ENCODE peak calls at places on chromosomes 1 and 21, in four cellular contexts. P is GM12891, I is K562, J is H1. W is an unnamed sample.

GRCh38 chr1:174769961-174770549 is 229.7 kb upstream of the CACYBP start:
- DNase-seq in J (no peak), P (no peak), I (peak), W (no peak)

GRCh38 chr1:26922201-26922729 is 722 bp downstream of the NUDC start:
- DNase-seq in P (no peak), J (no peak), I (no peak), W (no peak)

GRCh38 chr1:102580806-102581205 is 527.5 kb downstream of the COL11A1 start:
- DNase-seq in I (no peak), P (no peak), J (no peak), W (no peak)

GRCh38 chr1:3314561-3315271 is 139.7 kb upstream of the ARHGEF16 start:
- DNase-seq in J (no peak), I (no peak), P (no peak), W (no peak)

GRCh38 chr1:235882816-235883215 is 16.1 kb upstream of the LYST start:
- DNase-seq in I (no peak), J (no peak), P (no peak), W (no peak)

GRCh38 chr1:204556458-204557052 is 40.3 kb downstream of the MDM4 start:
- DNase-seq in J (no peak), I (no peak), P (no peak), W (no peak)

GRCh38 chr21:26097475-26097874 is 73.1 kb downstream of the APP start:
- DNase-seq in J (no peak), I (no peak), P (no peak), W (no peak)

GRCh38 chr21:44365967-44366585 is 12.7 kb downstream of the TRPM2 start:
- DNase-seq in J (no peak), I (no peak), P (no peak), W (no peak)

GRCh38 chr1:109112056-109112651 is 1.8 kb upstream of the ELAPOR1 start:
- DNase-seq in P (no peak), J (no peak), I (peak), W (no peak)

GRCh38 chr1:244067893-244068292 is 16.8 kb downstream of the ZBTB18 start:
- DNase-seq in J (no peak), I (no peak), P (no peak), W (no peak)

GRCh38 chr1:41547336-41547735 is 62.9 kb upstream of the EDN2 start:
- DNase-seq in J (no peak), P (no peak), I (no peak), W (no peak)

GRCh38 chr1:6235302-6235680 is 473 bp downstream of the ICMT start:
- DNase-seq in P (no peak), J (no peak), I (no peak), W (no peak)

GRCh38 chr1:43776043-43776761 is 68.9 kb downstream of the ST3GAL3 start:
- DNase-seq in P (no peak), I (no peak), J (no peak), W (no peak)

GRCh38 chr21:43697758-43698643 is 20.9 kb upstream of the PDXK start:
- DNase-seq in P (no peak), I (no peak), J (no peak), W (no peak)

GRCh38 chr1:59156031-59156430 is 140.9 kb upstream of the FGGY start:
- DNase-seq in I (no peak), P (no peak), J (no peak), W (no peak)

GRCh38 chr1:198185759-198186158 is 29.0 kb downstream of the NEK7 start:
- DNase-seq in P (no peak), J (no peak), I (no peak), W (no peak)

GRCh38 chr21:34812510-34813265 is 143.9 kb downstream of the CLIC6 start:
- DNase-seq in I (no peak), P (no peak), J (no peak), W (no peak)

GRCh38 chr21:34811368-34811767 is 142.6 kb downstream of the CLIC6 start:
- DNase-seq in J (no peak), I (no peak), P (no peak), W (no peak)

GRCh38 chr21:34809822-34810221 is 141.0 kb downstream of the CLIC6 start:
- DNase-seq in I (no peak), J (no peak), P (no peak), W (no peak)

GRCh38 chr21:34808569-34809204 is 139.9 kb downstream of the CLIC6 start:
- DNase-seq in I (no peak), J (no peak), P (no peak), W (no peak)

GRCh38 chr21:34810786-34811185 is 142.0 kb downstream of the CLIC6 start:
- DNase-seq in J (no peak), P (no peak), I (no peak), W (no peak)
- TF ChIP-seq POLR2A in J (no peak), P (no peak), I (no peak), W (no peak)

GRCh38 chr1:67668660-67669059 is 16.3 kb upstream of the GADD45A start:
- DNase-seq in I (no peak), J (no peak), P (no peak), W (no peak)
- TF ChIP-seq POLR2AphosphoS5 in I (no peak), J (no peak), P (no peak), W (no peak)

DNA sequence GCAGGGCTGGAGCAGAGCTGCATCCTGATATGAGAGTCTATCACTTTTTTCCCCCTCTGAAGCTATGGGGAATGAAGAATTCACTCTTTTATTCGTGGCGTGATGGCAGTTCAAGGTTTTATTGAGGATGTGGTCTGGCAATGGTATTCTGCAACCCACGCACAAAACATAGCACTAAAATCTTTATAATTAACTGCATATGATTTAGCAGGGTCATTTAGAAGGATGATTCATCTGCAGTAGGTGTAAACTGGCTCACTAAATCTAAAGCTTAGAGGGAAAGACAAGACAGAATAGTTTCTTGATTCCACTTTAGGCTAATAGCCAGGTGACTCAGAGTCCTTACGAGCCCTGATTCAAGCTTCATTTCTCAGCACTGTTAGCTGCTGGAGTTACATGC is 25.0 kb upstream of the CHRM3 start:
- DNase-seq in I (no peak), P (no peak), J (no peak), W (no peak)
- TF ChIP-seq TAF1 in I (no peak), P (no peak), J (no peak), W (no peak)

DNA sequence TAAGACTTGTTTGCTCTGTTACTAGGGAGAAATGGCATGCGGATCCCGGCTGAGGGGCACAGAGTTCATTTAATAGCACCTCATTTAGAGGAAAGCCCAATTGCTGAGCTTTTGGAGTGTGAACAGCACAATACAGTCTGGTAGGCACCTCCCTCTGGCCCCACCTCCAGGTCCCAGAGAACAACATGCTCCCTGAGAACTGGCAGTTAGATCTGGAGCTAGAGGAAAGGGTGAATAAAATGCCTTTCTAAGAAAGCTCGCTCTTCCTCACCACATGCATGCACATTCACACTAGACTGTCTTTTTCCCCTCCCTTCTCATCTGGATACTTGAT is 142.9 kb upstream of the BACE2 start:
- DNase-seq in P (no peak), J (no peak), I (no peak), W (no peak)
- TF ChIP-seq POLR2A in P (no peak), J (no peak), I (no peak), W (no peak)

GRCh38 chr1:17585266-17585987 is 45.9 kb downstream of the ARHGEF10L start:
- DNase-seq in J (no peak), P (no peak), I (no peak), W (no peak)
- TF ChIP-seq POLR2AphosphoS5 in J (no peak), P (no peak), I (no peak), W (no peak)